ENCODE peak calls at places on chromosomes 4 and X, in nine cellular contexts. Y is hypothalamus; I is cardiac muscle cell; B is activated CD4-positive, CD25-positive, alpha-beta regulatory T cell treated with anti-CD3 and anti-CD28 coated beads, Interleukin-2, amount 50 U/mL, for 72 hours; H is T-helper 1 cell; R is activated CD8-positive, alpha-beta memory T cell treated with anti-CD3 and anti-CD28 coated beads for 48 hours; W is spleen; L is occipital lobe; N is NCI-H510A. P is an unnamed sample.

GRCh38 chrX:129115104-129115503 is 408.2 kb downstream of the SMARCA1 start:
- DNase-seq in N (no peak), R (peak), I (peak), L (no peak), H (peak), Y (no peak), W (no peak), B (no peak), P (peak)

GRCh38 chr4:26034849-26035248 is 120.8 kb downstream of the SMIM20 start:
- DNase-seq in B (no peak), L (no peak), Y (no peak), W (no peak), I (no peak), N (no peak), R (no peak), H (peak), P (no peak)

GRCh38 chr4:176671532-176671931 is 121.2 kb downstream of the VEGFC start:
- DNase-seq in R (no peak), I (no peak), Y (no peak), N (no peak), B (no peak), L (no peak), W (no peak), H (no peak), P (no peak)

GRCh38 chrX:65463550-65463949 is 71.0 kb downstream of the LAS1L start:
- DNase-seq in R (no peak), B (no peak), H (no peak), Y (no peak), L (no peak), W (no peak), I (peak), N (no peak), P (no peak)

GRCh38 chr4:126742885-126743284 is 889.9 kb upstream of the INTU start:
- DNase-seq in H (no peak), N (no peak), W (no peak), B (no peak), I (no peak), R (no peak), Y (no peak), L (no peak), P (no peak)

GRCh38 chr4:13264126-13264525 is 220.0 kb downstream of the RAB28 start:
- DNase-seq in B (no peak), H (no peak), Y (no peak), L (no peak), I (no peak), W (no peak), R (no peak), N (no peak), P (no peak)

GRCh38 chrX:19740744-19741143 is 146.7 kb downstream of the SH3KBP1 start:
- DNase-seq in R (no peak), Y (no peak), H (no peak), L (no peak), N (no peak), B (no peak), I (no peak), W (no peak), P (no peak)

GRCh38 chr4:168859888-168860694 is 150.0 kb downstream of the CBR4 start:
- DNase-seq in L (no peak), H (peak), I (no peak), W (no peak), Y (no peak), B (no peak), N (no peak), R (no peak), P (no peak)

GRCh38 chrX:2487366-2487765 is 13.4 kb downstream of the DHRSX start:
- DNase-seq in H (no peak), N (no peak), W (peak), R (no peak), L (no peak), Y (no peak), B (no peak), I (no peak), P (no peak)

GRCh38 chr4:65653740-65654361 is 16.4 kb downstream of the EPHA5 start:
- DNase-seq in N (no peak), B (no peak), W (no peak), I (no peak), H (no peak), L (no peak), Y (no peak), R (no peak), P (no peak)

GRCh38 chrX:20347486-20347885 is 80.8 kb upstream of the RPS6KA3 start:
- DNase-seq in R (no peak), W (no peak), L (no peak), B (no peak), H (no peak), N (no peak), I (no peak), Y (no peak), P (no peak)

GRCh38 chrX:68018248-68019203 is 414.8 kb downstream of the OPHN1 start:
- DNase-seq in L (no peak), H (no peak), W (no peak), Y (no peak), I (peak), R (no peak), N (no peak), B (no peak), P (no peak)

GRCh38 chr4:41532336-41532735 is 5.6 kb upstream of the LIMCH1 start:
- DNase-seq in R (no peak), W (no peak), L (no peak), I (no peak), H (no peak), Y (no peak), N (no peak), B (no peak), P (no peak)

GRCh38 chr4:158578476-158578875 is 56.8 kb downstream of the RXFP1 start:
- DNase-seq in Y (no peak), H (no peak), W (no peak), N (no peak), I (peak), B (no peak), R (no peak), L (no peak), P (no peak)

GRCh38 chr4:89307446-89308160 is at the start of gene GPRIN3:
- DNase-seq in N (peak), Y (peak), W (peak), H (peak), L (peak), B (peak), I (peak), R (no peak), P (peak)

GRCh38 chr4:163858515-163858914 is 364.0 kb downstream of the TMA16 start:
- DNase-seq in I (no peak), H (no peak), R (no peak), B (no peak), W (no peak), L (no peak), Y (no peak), N (no peak), P (no peak)

GRCh38 chr4:1024882-1025552 is 13.6 kb downstream of the FGFRL1 start:
- DNase-seq in I (no peak), H (no peak), B (no peak), R (no peak), N (no peak), W (no peak), L (no peak), Y (no peak), P (no peak)

GRCh38 chr4:56666279-56666678 is 14.8 kb downstream of the HOPX start:
- DNase-seq in W (no peak), L (no peak), N (no peak), R (no peak), I (no peak), B (no peak), Y (no peak), H (no peak), P (no peak)

GRCh38 chrX:13440166-13440565 is 120.3 kb upstream of the ATXN3L start:
- DNase-seq in L (no peak), W (no peak), B (no peak), N (no peak), I (no peak), Y (no peak), R (no peak), H (no peak), P (no peak)

GRCh38 chrX:74286950-74287349 is 17.0 kb upstream of the ZCCHC13 start:
- DNase-seq in W (no peak), I (no peak), L (no peak), B (no peak), H (no peak), R (no peak), Y (no peak), N (no peak), P (no peak)

GRCh38 chrX:8971116-8971515 is 62.8 kb downstream of the FAM9B start:
- DNase-seq in B (no peak), N (no peak), W (no peak), Y (no peak), L (no peak), H (peak), I (peak), R (no peak), P (no peak)

GRCh38 chr4:125833-126232 is 1.5 kb downstream of the ZNF718 start:
- DNase-seq in I (no peak), W (no peak), R (no peak), N (no peak), H (peak), Y (no peak), L (no peak), B (no peak), P (no peak)